ENCODE peak calls at places on chromosomes 13 and 19, in seven cellular contexts. D, S, W, Z, K, C and I are unnamed samples.
A peak's percentile ranks its signal among the peaks of the same experiment; 100 is the strongest.

GRCh38 chr13:79909664-79910063 is 428.7 kb downstream of the NDFIP2 start:
- DNase-seq in S (no peak), K (no peak), Z (no peak), D (no peak), W (no peak), C (no peak), I (no peak)

GRCh38 chr13:51122868-51123267 is 11.8 kb upstream of the C13orf42 start:
- DNase-seq in Z (no peak), C (no peak), S (no peak), W (no peak), D (peak; percentile 28), K (peak; percentile 85), I (no peak)

GRCh38 chr13:100210966-100211710 is 122.2 kb downstream of the PCCA start:
- DNase-seq in D (peak; percentile 80), K (no peak), W (no peak), C (no peak), S (no peak), Z (no peak), I (no peak)

GRCh38 chr13:46168341-46168740 is 13.6 kb downstream of the LCP1 start:
- DNase-seq in W (no peak), C (no peak), D (no peak), K (no peak), S (peak; percentile 52), Z (no peak), I (peak; percentile 71)

GRCh38 chr19:56291857-56292256 is 19.3 kb downstream of the EDDM13 start:
- DNase-seq in K (no peak), W (no peak), D (no peak), S (no peak), C (no peak), Z (no peak), I (no peak)

GRCh38 chr13:26425439-26426358 is 131.8 kb upstream of the WASF3 start:
- DNase-seq in S (peak; percentile 18), Z (no peak), W (no peak), C (no peak), K (no peak), D (peak; percentile 68), I (no peak)

GRCh38 chr13:29101404-29101803 is 281.3 kb downstream of the MTUS2 start:
- DNase-seq in C (no peak), D (no peak), Z (no peak), S (no peak), K (no peak), W (no peak), I (no peak)

GRCh38 chr19:10634881-10635463 is 9.6 kb downstream of the SLC44A2 start:
- DNase-seq in D (no peak), C (no peak), S (no peak), Z (no peak), W (no peak), K (no peak), I (no peak)

GRCh38 chr13:22461854-22462565 is 718.8 kb upstream of the SGCG start:
- DNase-seq in S (no peak), W (no peak), D (no peak), Z (no peak), K (no peak), C (no peak), I (no peak)

GRCh38 chr19:10812902-10813404 is 23.1 kb downstream of the TMED1 start:
- DNase-seq in C (no peak), S (peak; percentile 70), K (peak; percentile 31), W (peak; percentile 40), Z (no peak), D (peak; percentile 96), I (no peak)

GRCh38 chr19:7386308-7386707 is 37.6 kb downstream of the ARHGEF18 start:
- DNase-seq in Z (no peak), K (peak; percentile 59), D (no peak), C (no peak), W (no peak), S (no peak), I (no peak)

GRCh38 chr19:53868892-53869804 is 1.5 kb downstream of the MYADM start:
- DNase-seq in C (peak; percentile 95), D (peak; percentile 88), W (peak; percentile 69), S (peak; percentile 93), K (peak; percentile 96), Z (peak; percentile 97), I (peak; percentile 95)

GRCh38 chr19:29812080-29812880 is 489 bp downstream of the CCNE1 start:
- DNase-seq in S (no peak), D (no peak), K (no peak), C (peak; percentile 66), Z (peak; percentile 80), W (no peak), I (peak; percentile 66)

GRCh38 chr19:58555369-58555885 is 522 bp upstream of the CHMP2A start:
- DNase-seq in S (no peak), Z (peak; percentile 54), K (no peak), D (no peak), C (peak; percentile 56), W (no peak), I (no peak)

GRCh38 chr19:58474291-58474996 is 1.7 kb upstream of the ZNF446 start:
- DNase-seq in S (no peak), W (no peak), K (no peak), C (no peak), Z (no peak), D (peak; percentile 90), I (no peak)

GRCh38 chr13:40776681-40777165 is 5.7 kb upstream of the MRPS31 start:
- DNase-seq in D (peak; percentile 76), K (no peak), W (no peak), S (peak; percentile 41), Z (no peak), C (peak; percentile 70), I (no peak)

GRCh38 chr13:60412909-60413616 is 16.0 kb downstream of the TDRD3 start:
- DNase-seq in S (no peak), Z (no peak), D (no peak), W (no peak), K (no peak), C (no peak), I (no peak)

GRCh38 chr19:43667524-43668405 is 2.2 kb downstream of the PLAUR start:
- DNase-seq in D (no peak), Z (no peak), K (no peak), S (no peak), C (peak; percentile 70), W (no peak), I (peak; percentile 70)

GRCh38 chr13:99507054-99507453 is 5.8 kb downstream of the TM9SF2 start:
- DNase-seq in Z (no peak), K (no peak), S (no peak), C (no peak), D (no peak), W (no peak), I (no peak)

GRCh38 chr13:50448535-50448981 is 394.9 kb downstream of the DLEU7 start:
- DNase-seq in K (no peak), C (no peak), W (no peak), D (no peak), S (no peak), Z (no peak), I (no peak)

GRCh38 chr13:98890920-98891319 is 86.9 kb downstream of the DOCK9 start:
- DNase-seq in D (no peak), W (no peak), S (no peak), K (peak; percentile 55), Z (no peak), C (no peak), I (no peak)

GRCh38 chr13:111937763-111938375 is 129.1 kb upstream of the SOX1 start:
- DNase-seq in C (no peak), K (no peak), S (no peak), Z (no peak), D (no peak), W (no peak), I (peak; percentile 37)

GRCh38 chr19:38044267-38045111 is 137.5 kb downstream of the SIPA1L3 start:
- DNase-seq in C (no peak), D (peak; percentile 69), Z (no peak), S (no peak), W (no peak), K (peak; percentile 41), I (no peak)

GRCh38 chr19:47674548-47674947 is 38.7 kb upstream of the EHD2 start:
- DNase-seq in K (no peak), D (no peak), C (peak; percentile 22), W (no peak), S (no peak), Z (no peak), I (peak; percentile 34)

DNA sequence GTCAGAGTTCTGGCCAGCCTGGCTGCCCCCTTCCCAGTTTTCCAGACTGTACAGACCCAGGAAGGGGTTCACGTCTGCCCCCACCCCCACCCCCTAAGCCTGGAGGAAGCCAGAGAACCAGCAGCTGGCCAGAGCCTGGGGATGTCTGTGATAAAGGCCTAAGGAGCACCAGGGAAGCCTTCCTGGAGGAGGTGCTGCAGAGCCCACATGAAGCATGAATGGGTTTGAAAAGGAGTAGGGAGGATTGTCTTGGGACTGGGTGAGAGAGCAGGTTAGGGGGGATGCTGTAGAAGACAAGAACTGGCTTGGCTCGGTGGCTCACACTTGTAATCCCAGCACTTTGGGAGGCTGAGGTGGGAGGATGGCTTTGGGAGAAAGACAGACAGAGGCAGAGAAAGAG is 5.8 kb downstream of the SHKBP1 start:
- DNase-seq in D (no peak), C (no peak), S (no peak), K (no peak), Z (no peak), W (no peak), I (no peak)
- H3K4me1 ChIP-seq in D (no peaks in the 10 kb centered on the region), C (peaks cover under 1% of the 10 kb centered on the region), S (peaks cover 9% of the 10 kb centered on the region), K (peaks cover 2% of the 10 kb centered on the region), Z (no peaks in the 10 kb centered on the region), W (peaks cover 10% of the 10 kb centered on the region), I (peaks cover 6% of the 10 kb centered on the region)

DNA sequence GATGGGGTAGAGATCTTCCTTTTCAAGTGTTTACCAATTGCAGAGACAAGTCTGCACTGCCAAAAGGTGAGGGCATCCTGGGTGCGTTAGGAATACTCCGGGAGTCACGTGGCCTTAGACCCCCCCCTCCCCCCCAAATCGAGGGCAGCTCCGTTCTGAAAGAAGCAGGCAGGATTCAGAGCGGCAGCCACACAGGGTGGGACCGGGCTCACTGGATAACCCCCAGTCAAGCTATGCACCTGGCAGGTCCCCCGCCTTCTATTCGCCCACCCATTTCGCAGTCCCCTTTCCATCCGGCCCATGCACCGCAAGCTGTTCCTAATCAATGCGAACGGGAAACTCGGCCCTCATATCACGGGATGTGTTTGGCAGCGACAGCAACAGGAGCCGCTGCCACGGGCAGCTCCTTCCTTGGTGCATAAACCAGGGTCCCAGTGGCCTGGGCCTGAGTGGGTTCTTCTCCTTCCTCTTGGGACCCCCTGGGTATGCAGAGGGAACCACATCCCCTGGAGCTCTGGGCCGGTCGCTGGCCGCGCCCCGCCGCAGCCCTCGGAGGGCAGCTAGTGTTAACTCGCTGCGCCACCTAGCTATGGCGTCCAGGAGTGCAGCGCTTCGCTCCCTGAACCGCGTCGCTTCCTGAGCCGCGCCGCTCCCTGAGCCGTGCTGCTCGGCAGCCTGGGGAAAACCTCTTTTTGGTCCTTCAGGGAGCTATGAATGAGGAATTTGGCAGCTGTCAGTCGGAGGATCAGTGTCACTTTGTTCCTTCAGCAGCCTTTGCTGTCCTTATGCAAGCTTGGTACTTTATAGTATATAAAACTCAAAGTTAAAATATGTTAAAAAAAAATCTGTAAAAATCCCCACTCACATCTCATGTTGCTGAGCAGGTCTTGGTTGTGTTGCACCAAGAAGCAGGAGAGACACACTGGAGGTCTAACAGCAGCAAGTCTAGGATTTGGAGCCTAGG is 41.4 kb downstream of the LYL1 start:
- DNase-seq in S (peak; percentile 82), Z (peak; percentile 97), D (peak; percentile 65), K (peak; percentile 77), C (peak; percentile 86), W (no peak), I (peak; percentile 90)
- H3K4me1 ChIP-seq in S (peaks cover 52% of the 10 kb centered on the region), Z (peaks cover 6% of the 10 kb centered on the region), D (peaks cover 46% of the 10 kb centered on the region), K (no peaks in the 10 kb centered on the region), C (peaks cover 27% of the 10 kb centered on the region), W (peaks cover 99% of the 10 kb centered on the region), I (peaks cover 80% of the 10 kb centered on the region)

GRCh38 chr19:3404324-3405260 is 38.2 kb downstream of the NFIC start:
- DNase-seq in K (no peak), W (peak; percentile 62), Z (peak; percentile 96), C (peak; percentile 74), S (peak; percentile 93), D (peak; percentile 88), I (peak; percentile 91)
- H3K4me1 ChIP-seq in K (no peaks in the 10 kb centered on the region), W (peaks cover 67% of the 10 kb centered on the region), Z (no peaks in the 10 kb centered on the region), C (peaks cover 6% of the 10 kb centered on the region), S (peaks cover 97% of the 10 kb centered on the region), D (peaks cover 19% of the 10 kb centered on the region), I (peaks cover 21% of the 10 kb centered on the region)

GRCh38 chr13:101612736-101613135 is 160.3 kb downstream of the ITGBL1 start:
- DNase-seq in S (no peak), K (peak; percentile 18), D (no peak), Z (no peak), C (no peak), W (no peak), I (no peak)
- H3K4me1 ChIP-seq in S (no peaks in the 10 kb centered on the region), K (no peaks in the 10 kb centered on the region), D (no peaks in the 10 kb centered on the region), Z (no peaks in the 10 kb centered on the region), C (no peaks in the 10 kb centered on the region), W (peaks cover 38% of the 10 kb centered on the region), I (no peaks in the 10 kb centered on the region)